ENCODE peak calls at places on chromosomes 5 and 9, in six cellular contexts. One of them, this sample, is unnamed.

GRCh38 chr9:88421348-88421747 is 33.1 kb downstream of the SPIN1 start:
- DNase-seq in left cardiac atrium: no peak
- DNase-seq in RWPE1: no peak
- DNase-seq in activated effector memory CD4-positive, alpha-beta T cell treated with Interleukin-2 at 50 U/mL for 16 hours: no peak
- DNase-seq in WERI-Rb-1: peak; percentile 27
- DNase-seq in stimulated activated CD4-positive, alpha-beta T cell treated with anti-CD3 and anti-CD28 coated beads, Interleukin-1b, Interleukin-23, amount 100 ng/mL, for 24 hours: no peak
- DNase-seq in this sample: no peak

GRCh38 chr5:175746851-175747250 is 89.0 kb downstream of the HRH2 start:
- DNase-seq in activated effector memory CD4-positive, alpha-beta T cell treated with Interleukin-2 at 50 U/mL for 16 hours: no peak
- DNase-seq in stimulated activated CD4-positive, alpha-beta T cell treated with anti-CD3 and anti-CD28 coated beads, Interleukin-1b, Interleukin-23, amount 100 ng/mL, for 24 hours: no peak
- DNase-seq in RWPE1: peak; percentile 61
- DNase-seq in left cardiac atrium: no peak
- DNase-seq in WERI-Rb-1: peak; percentile 39
- DNase-seq in this sample: peak; percentile 60

GRCh38 chr9:23582836-23583235 is 243.2 kb downstream of the ELAVL2 start:
- DNase-seq in activated effector memory CD4-positive, alpha-beta T cell treated with Interleukin-2 at 50 U/mL for 16 hours: no peak
- DNase-seq in stimulated activated CD4-positive, alpha-beta T cell treated with anti-CD3 and anti-CD28 coated beads, Interleukin-1b, Interleukin-23, amount 100 ng/mL, for 24 hours: no peak
- DNase-seq in RWPE1: peak; percentile 37
- DNase-seq in left cardiac atrium: no peak
- DNase-seq in WERI-Rb-1: no peak
- DNase-seq in this sample: no peak

GRCh38 chr9:129681924-129682323 is 16.5 kb downstream of the PRRX2 start:
- DNase-seq in WERI-Rb-1: no peak
- DNase-seq in RWPE1: no peak
- DNase-seq in left cardiac atrium: no peak
- DNase-seq in stimulated activated CD4-positive, alpha-beta T cell treated with anti-CD3 and anti-CD28 coated beads, Interleukin-1b, Interleukin-23, amount 100 ng/mL, for 24 hours: no peak
- DNase-seq in activated effector memory CD4-positive, alpha-beta T cell treated with Interleukin-2 at 50 U/mL for 16 hours: no peak
- DNase-seq in this sample: no peak

GRCh38 chr9:96141666-96142065 is 160.3 kb downstream of the HSD17B3 start:
- DNase-seq in stimulated activated CD4-positive, alpha-beta T cell treated with anti-CD3 and anti-CD28 coated beads, Interleukin-1b, Interleukin-23, amount 100 ng/mL, for 24 hours: no peak
- DNase-seq in RWPE1: no peak
- DNase-seq in left cardiac atrium: no peak
- DNase-seq in WERI-Rb-1: no peak
- DNase-seq in activated effector memory CD4-positive, alpha-beta T cell treated with Interleukin-2 at 50 U/mL for 16 hours: no peak
- DNase-seq in this sample: no peak

GRCh38 chr5:36040651-36041536 is 25.8 kb downstream of the UGT3A2 start:
- DNase-seq in RWPE1: no peak
- DNase-seq in activated effector memory CD4-positive, alpha-beta T cell treated with Interleukin-2 at 50 U/mL for 16 hours: no peak
- DNase-seq in WERI-Rb-1: peak; percentile 25
- DNase-seq in stimulated activated CD4-positive, alpha-beta T cell treated with anti-CD3 and anti-CD28 coated beads, Interleukin-1b, Interleukin-23, amount 100 ng/mL, for 24 hours: no peak
- DNase-seq in left cardiac atrium: no peak
- DNase-seq in this sample: no peak

GRCh38 chr9:87327567-87328125 is 170.0 kb upstream of the DAPK1 start:
- DNase-seq in RWPE1: peak; percentile 65
- DNase-seq in stimulated activated CD4-positive, alpha-beta T cell treated with anti-CD3 and anti-CD28 coated beads, Interleukin-1b, Interleukin-23, amount 100 ng/mL, for 24 hours: no peak
- DNase-seq in left cardiac atrium: no peak
- DNase-seq in WERI-Rb-1: no peak
- DNase-seq in activated effector memory CD4-positive, alpha-beta T cell treated with Interleukin-2 at 50 U/mL for 16 hours: no peak
- DNase-seq in this sample: no peak

GRCh38 chr5:67190856-67191255 is 5.7 kb downstream of the CD180 start:
- DNase-seq in stimulated activated CD4-positive, alpha-beta T cell treated with anti-CD3 and anti-CD28 coated beads, Interleukin-1b, Interleukin-23, amount 100 ng/mL, for 24 hours: no peak
- DNase-seq in WERI-Rb-1: no peak
- DNase-seq in activated effector memory CD4-positive, alpha-beta T cell treated with Interleukin-2 at 50 U/mL for 16 hours: no peak
- DNase-seq in RWPE1: no peak
- DNase-seq in left cardiac atrium: no peak
- DNase-seq in this sample: no peak

GRCh38 chr5:142816577-142816976 is 46.4 kb downstream of the ARHGAP26 start:
- DNase-seq in RWPE1: no peak
- DNase-seq in WERI-Rb-1: no peak
- DNase-seq in activated effector memory CD4-positive, alpha-beta T cell treated with Interleukin-2 at 50 U/mL for 16 hours: no peak
- DNase-seq in left cardiac atrium: peak; percentile 76
- DNase-seq in stimulated activated CD4-positive, alpha-beta T cell treated with anti-CD3 and anti-CD28 coated beads, Interleukin-1b, Interleukin-23, amount 100 ng/mL, for 24 hours: no peak
- DNase-seq in this sample: peak; percentile 89

GRCh38 chr9:106675780-106676179 is 187.2 kb upstream of the ZNF462 start:
- DNase-seq in stimulated activated CD4-positive, alpha-beta T cell treated with anti-CD3 and anti-CD28 coated beads, Interleukin-1b, Interleukin-23, amount 100 ng/mL, for 24 hours: no peak
- DNase-seq in WERI-Rb-1: no peak
- DNase-seq in left cardiac atrium: peak; percentile 36
- DNase-seq in RWPE1: no peak
- DNase-seq in activated effector memory CD4-positive, alpha-beta T cell treated with Interleukin-2 at 50 U/mL for 16 hours: no peak
- DNase-seq in this sample: peak; percentile 3

GRCh38 chr5:137118629-137119028 is 380.5 kb downstream of the SPOCK1 start:
- DNase-seq in WERI-Rb-1: no peak
- DNase-seq in activated effector memory CD4-positive, alpha-beta T cell treated with Interleukin-2 at 50 U/mL for 16 hours: no peak
- DNase-seq in stimulated activated CD4-positive, alpha-beta T cell treated with anti-CD3 and anti-CD28 coated beads, Interleukin-1b, Interleukin-23, amount 100 ng/mL, for 24 hours: no peak
- DNase-seq in left cardiac atrium: no peak
- DNase-seq in RWPE1: no peak
- DNase-seq in this sample: no peak

GRCh38 chr5:13659391-13659790 is 285.1 kb downstream of the DNAH5 start:
- DNase-seq in left cardiac atrium: no peak
- DNase-seq in stimulated activated CD4-positive, alpha-beta T cell treated with anti-CD3 and anti-CD28 coated beads, Interleukin-1b, Interleukin-23, amount 100 ng/mL, for 24 hours: no peak
- DNase-seq in activated effector memory CD4-positive, alpha-beta T cell treated with Interleukin-2 at 50 U/mL for 16 hours: no peak
- DNase-seq in RWPE1: no peak
- DNase-seq in WERI-Rb-1: no peak
- DNase-seq in this sample: peak; percentile 16

GRCh38 chr5:18497089-18497488 is 862.8 kb downstream of the TAF11L14 start:
- DNase-seq in RWPE1: no peak
- DNase-seq in left cardiac atrium: no peak
- DNase-seq in WERI-Rb-1: no peak
- DNase-seq in stimulated activated CD4-positive, alpha-beta T cell treated with anti-CD3 and anti-CD28 coated beads, Interleukin-1b, Interleukin-23, amount 100 ng/mL, for 24 hours: no peak
- DNase-seq in activated effector memory CD4-positive, alpha-beta T cell treated with Interleukin-2 at 50 U/mL for 16 hours: no peak
- DNase-seq in this sample: no peak

GRCh38 chr9:72773570-72773969 is 179.3 kb downstream of the ALDH1A1 start:
- DNase-seq in WERI-Rb-1: no peak
- DNase-seq in stimulated activated CD4-positive, alpha-beta T cell treated with anti-CD3 and anti-CD28 coated beads, Interleukin-1b, Interleukin-23, amount 100 ng/mL, for 24 hours: no peak
- DNase-seq in left cardiac atrium: no peak
- DNase-seq in RWPE1: no peak
- DNase-seq in activated effector memory CD4-positive, alpha-beta T cell treated with Interleukin-2 at 50 U/mL for 16 hours: no peak
- DNase-seq in this sample: peak; percentile 72

GRCh38 chr5:93273176-93273575 is 307.8 kb downstream of the NR2F1-AS1 start:
- DNase-seq in WERI-Rb-1: no peak
- DNase-seq in left cardiac atrium: no peak
- DNase-seq in activated effector memory CD4-positive, alpha-beta T cell treated with Interleukin-2 at 50 U/mL for 16 hours: no peak
- DNase-seq in stimulated activated CD4-positive, alpha-beta T cell treated with anti-CD3 and anti-CD28 coated beads, Interleukin-1b, Interleukin-23, amount 100 ng/mL, for 24 hours: no peak
- DNase-seq in RWPE1: peak; percentile 58
- DNase-seq in this sample: peak; percentile 14

GRCh38 chr9:110015759-110016158 is 192.2 kb downstream of the C9orf152 start:
- DNase-seq in left cardiac atrium: no peak
- DNase-seq in stimulated activated CD4-positive, alpha-beta T cell treated with anti-CD3 and anti-CD28 coated beads, Interleukin-1b, Interleukin-23, amount 100 ng/mL, for 24 hours: no peak
- DNase-seq in RWPE1: peak; percentile 93
- DNase-seq in activated effector memory CD4-positive, alpha-beta T cell treated with Interleukin-2 at 50 U/mL for 16 hours: peak; percentile 3
- DNase-seq in WERI-Rb-1: no peak
- DNase-seq in this sample: peak; percentile 63

GRCh38 chr9:93579711-93580516 is 3.5 kb downstream of the PHF2 start:
- DNase-seq in left cardiac atrium: peak; percentile 27
- DNase-seq in stimulated activated CD4-positive, alpha-beta T cell treated with anti-CD3 and anti-CD28 coated beads, Interleukin-1b, Interleukin-23, amount 100 ng/mL, for 24 hours: no peak
- DNase-seq in WERI-Rb-1: no peak
- DNase-seq in activated effector memory CD4-positive, alpha-beta T cell treated with Interleukin-2 at 50 U/mL for 16 hours: no peak
- DNase-seq in RWPE1: no peak
- DNase-seq in this sample: no peak

GRCh38 chr5:111595425-111595824 is 83.1 kb upstream of the STARD4 start:
- DNase-seq in WERI-Rb-1: no peak
- DNase-seq in left cardiac atrium: no peak
- DNase-seq in stimulated activated CD4-positive, alpha-beta T cell treated with anti-CD3 and anti-CD28 coated beads, Interleukin-1b, Interleukin-23, amount 100 ng/mL, for 24 hours: no peak
- DNase-seq in activated effector memory CD4-positive, alpha-beta T cell treated with Interleukin-2 at 50 U/mL for 16 hours: no peak
- DNase-seq in RWPE1: no peak
- DNase-seq in this sample: no peak

This sample was measured in H4.